ENCODE peak calls at places on chromosomes 12 and 14, in six cellular contexts. F is Caco-2, Q is mammary epithelial cell, H is ovary, B is T-helper 17 cell, R is breast epithelium. K is an unnamed sample. For H3K9me3, the result is how much of the 10 kb centered on the place peaks cover.

GRCh38 chr12:82758743-82759142 is 72.0 kb downstream of the TMTC2 start:
- DNase-seq in F (no peak), Q (no peak), H (no peak), B (no peak), R (no peak), K (no peak)

GRCh38 chr14:24436355-24437019 is 6.1 kb downstream of the SDR39U1 start:
- DNase-seq in F (no peak), Q (peak), H (peak), B (no peak), R (no peak), K (peak)

GRCh38 chr12:54018608-54018984 is 9.6 kb upstream of the HOXC6 start:
- DNase-seq in F (no peak), Q (peak), H (peak), B (no peak), R (peak), K (no peak)

GRCh38 chr12:69897744-69898143 is 72.7 kb downstream of the MYRFL start:
- DNase-seq in F (no peak), Q (peak), H (no peak), B (no peak), R (peak), K (peak)

GRCh38 chr12:15774819-15775218 is 14.4 kb downstream of the EPS8 start:
- DNase-seq in F (no peak), Q (no peak), H (no peak), B (no peak), R (no peak), K (no peak)

GRCh38 chr12:96710127-96710745 is 196.8 kb upstream of the NEDD1 start:
- DNase-seq in F (peak), Q (no peak), H (no peak), B (no peak), R (no peak), K (no peak)

GRCh38 chr14:31921251-31921650 is 155.9 kb upstream of the ARHGAP5 start:
- DNase-seq in F (no peak), Q (no peak), H (no peak), B (no peak), R (no peak), K (no peak)

GRCh38 chr14:58281969-58282368 is 16.4 kb upstream of the ARID4A start:
- DNase-seq in F (no peak), Q (no peak), H (no peak), B (no peak), R (no peak), K (no peak)

GRCh38 chr12:2297658-2298057 is 244.9 kb downstream of the CACNA1C start:
- DNase-seq in F (no peak), Q (no peak), H (no peak), B (no peak), R (no peak), K (no peak)

GRCh38 chr12:120376416-120376815 is 7.5 kb upstream of the MSI1 start:
- DNase-seq in F (no peak), Q (peak), H (no peak), B (no peak), R (no peak), K (no peak)

GRCh38 chr14:103512701-103513611 is 9.7 kb downstream of the CKB start:
- DNase-seq in F (peak), Q (peak), H (peak), B (no peak), R (peak), K (no peak)

GRCh38 chr14:61406670-61407069 is 85.3 kb downstream of the PRKCH start:
- DNase-seq in F (no peak), Q (no peak), H (no peak), B (no peak), R (no peak), K (no peak)

GRCh38 chr12:104334581-104334980 is 31.0 kb downstream of the EID3 start:
- DNase-seq in F (no peak), Q (no peak), H (no peak), B (no peak), R (no peak), K (no peak)

GRCh38 chr12:124938606-124939427 is 24.4 kb upstream of the UBC start:
- DNase-seq in F (peak), Q (peak), H (peak), B (peak), R (peak), K (peak)

GRCh38 chr12:109606261-109607028 is 32.9 kb downstream of the MVK start:
- DNase-seq in F (peak), Q (no peak), H (no peak), B (no peak), R (no peak), K (peak)

GRCh38 chr12:101746661-101747060 is 7.4 kb upstream of the SYCP3 start:
- DNase-seq in F (no peak), Q (no peak), H (no peak), B (no peak), R (no peak), K (no peak)

GRCh38 chr14:85576161-85576560 is 46.2 kb downstream of the FLRT2 start:
- DNase-seq in F (no peak), Q (no peak), H (no peak), B (no peak), R (no peak), K (no peak)

GRCh38 chr12:47896022-47896421 is 8.8 kb downstream of the VDR start:
- DNase-seq in F (no peak), Q (no peak), H (no peak), B (no peak), R (no peak), K (no peak)

GRCh38 chr12:51217133-51217967 is 512 bp downstream of the POU6F1 start:
- DNase-seq in F (no peak), Q (no peak), H (peak), B (peak), R (peak), K (peak)

GRCh38 chr12:107891967-107892366 is 117.5 kb downstream of the ASCL4 start:
- DNase-seq in F (no peak), Q (no peak), H (no peak), B (no peak), R (no peak), K (no peak)

GRCh38 chr14:71130491-71131179 is 223.4 kb downstream of the PCNX1 start:
- DNase-seq in F (no peak), Q (peak), H (no peak), B (no peak), R (no peak), K (no peak)

GRCh38 chr12:59891180-59891579 is 295.4 kb downstream of the SLC16A7 start:
- DNase-seq in F (no peak), Q (no peak), H (no peak), B (no peak), R (no peak), K (no peak)

GRCh38 chr14:94345344-94346072 is 22.4 kb upstream of the SERPINA6 start:
- DNase-seq in F (no peak), Q (peak), H (no peak), B (no peak), R (no peak), K (no peak)

GRCh38 chr14:67335781-67336180 is 23.8 kb downstream of the ATP6V1D start:
- DNase-seq in F (no peak), Q (no peak), H (no peak), B (no peak), R (no peak), K (no peak)

GRCh38 chr14:84152452-84152851 is 1377.5 kb upstream of the FLRT2 start:
- DNase-seq in F (no peak), Q (no peak), H (no peak), B (no peak), R (no peak), K (no peak)
- H3K9me3 ChIP-seq in F (under half), Q (under half), H (under half), B (under half), R (under half), K (under half)

GRCh38 chr14:46108228-46108627 is 543.4 kb downstream of the RPL10L start:
- DNase-seq in F (no peak), Q (no peak), H (no peak), B (no peak), R (no peak), K (no peak)
- H3K9me3 ChIP-seq in F (under half), Q (under half), H (under half), B (under half), R (under half), K (under half)

DNA sequence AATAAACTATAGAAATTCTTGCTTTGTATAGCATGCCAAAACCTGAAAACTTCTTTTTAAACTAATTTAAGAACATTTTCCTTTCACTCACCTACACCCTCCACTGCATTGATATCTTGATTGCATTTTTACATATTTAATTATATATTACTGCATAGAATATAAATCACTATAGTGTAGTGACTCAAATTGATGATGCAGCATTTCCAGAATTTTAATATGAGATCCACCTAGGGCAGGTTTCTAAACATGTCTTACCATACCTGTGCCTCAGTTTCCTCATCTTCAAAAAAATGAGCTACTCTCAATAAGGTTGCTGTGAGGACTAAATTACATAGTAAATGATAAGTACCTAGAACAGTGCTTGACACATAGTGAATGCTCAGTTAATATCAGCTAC is 881.5 kb downstream of the RPS29 start:
- DNase-seq in F (no peak), Q (no peak), H (no peak), B (no peak), R (no peak), K (no peak)
- H3K9me3 ChIP-seq in F (under half), Q (under half), H (under half), B (under half), R (under half), K (under half)

GRCh38 chr14:25820368-25820767 is 770.4 kb upstream of the STXBP6 start:
- DNase-seq in F (no peak), Q (no peak), H (no peak), B (no peak), R (no peak), K (no peak)
- H3K9me3 ChIP-seq in F (under half), Q (under half), H (under half), B (under half), R (under half), K (under half)

DNA sequence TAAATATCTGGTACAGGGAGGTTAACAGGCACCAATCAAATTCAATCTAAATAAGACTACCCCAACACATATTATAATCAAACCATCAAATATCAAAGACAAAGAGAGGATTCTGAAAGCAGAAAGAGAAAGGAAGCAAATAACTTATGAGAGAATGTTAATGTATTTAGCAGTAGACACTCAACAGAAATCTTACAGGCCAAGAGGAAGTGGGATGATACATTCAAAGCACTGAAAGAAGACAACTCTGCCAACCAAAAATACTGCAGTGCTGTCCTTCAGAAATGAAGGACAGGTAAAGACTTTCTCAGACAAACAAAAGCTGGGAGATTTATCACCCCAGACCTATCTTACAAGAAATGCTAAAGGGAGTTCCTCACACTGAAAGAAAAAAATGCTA is 95.9 kb upstream of the PTHLH start:
- DNase-seq in F (no peak), Q (no peak), H (no peak), B (no peak), R (no peak), K (no peak)
- H3K9me3 ChIP-seq in F (under half), Q (under half), H (under half), B (under half), R (under half), K (under half)

K was measured in heart right ventricle.